ENCODE peak calls at places on chromosomes 11 and 22, in eight cellular contexts. J is upper lobe of right lung, Z is GM20000, O is uterus, V is GM12865, D is lower lobe of right lung, F is type B pancreatic cell, Q is right lobe of liver. B is an unnamed sample.

GRCh38 chr11:3380706-3381570 is 2.0 kb upstream of the ZNF195 start:
- DNase-seq in J (no peak), Z (no peak), O (no peak), V (no peak), D (no peak), F (no peak), Q (no peak), B (no peak)

GRCh38 chr11:93541884-93542752 is 1.1 kb downstream of the SMCO4 start:
- DNase-seq in J (peak; percentile 78), Z (peak; percentile 79), O (peak; percentile 51), V (peak; percentile 70), D (peak; percentile 68), F (no peak), Q (peak; percentile 60), B (peak; percentile 74)

GRCh38 chr22:29114392-29114791 is 41.6 kb downstream of the KREMEN1 start:
- DNase-seq in J (no peak), Z (no peak), O (no peak), V (no peak), D (no peak), F (no peak), Q (no peak), B (no peak)

GRCh38 chr11:76770642-76771445 is 12.3 kb upstream of the TSKU start:
- DNase-seq in J (no peak), Z (no peak), O (peak; percentile 80), V (peak; percentile 12), D (no peak), F (no peak), Q (peak; percentile 75), B (no peak)

GRCh38 chr11:131724436-131724995 is 354.1 kb downstream of the NTM start:
- DNase-seq in J (no peak), Z (no peak), O (no peak), V (no peak), D (no peak), F (no peak), Q (no peak), B (no peak)

GRCh38 chr11:96161271-96162089 is 181.5 kb downstream of the MAML2 start:
- DNase-seq in J (no peak), Z (no peak), O (no peak), V (no peak), D (no peak), F (no peak), Q (no peak), B (no peak)

GRCh38 chr11:85945296-85945695 is 90.1 kb downstream of the CCDC83 start:
- DNase-seq in J (no peak), Z (no peak), O (no peak), V (no peak), D (no peak), F (no peak), Q (no peak), B (no peak)

GRCh38 chr11:67503119-67504022 is 1.8 kb downstream of the PITPNM1 start:
- DNase-seq in J (no peak), Z (no peak), O (no peak), V (no peak), D (no peak), F (peak; percentile 60), Q (no peak), B (no peak)

GRCh38 chr11:131748146-131749050 is 378.0 kb downstream of the NTM start:
- DNase-seq in J (peak; percentile 68), Z (peak; percentile 57), O (peak; percentile 19), V (peak; percentile 56), D (no peak), F (no peak), Q (peak; percentile 55), B (peak; percentile 66)

GRCh38 chr11:125371451-125371935 is 124.6 kb downstream of the FEZ1 start:
- DNase-seq in J (peak; percentile 54), Z (no peak), O (no peak), V (no peak), D (no peak), F (no peak), Q (no peak), B (no peak)

GRCh38 chr22:22931557-22932270 is 44.1 kb downstream of the IGLL5 start:
- DNase-seq in J (no peak), Z (no peak), O (no peak), V (peak; percentile 92), D (no peak), F (no peak), Q (no peak), B (peak; percentile 40)

GRCh38 chr22:46203590-46203980 is 46.5 kb downstream of the CDPF1 start:
- DNase-seq in J (no peak), Z (no peak), O (no peak), V (no peak), D (no peak), F (no peak), Q (no peak), B (no peak)

GRCh38 chr22:46584081-46584903 is 35.9 kb upstream of the GRAMD4 start:
- DNase-seq in J (peak; percentile 60), Z (no peak), O (no peak), V (no peak), D (peak; percentile 43), F (no peak), Q (peak; percentile 16), B (no peak)

GRCh38 chr11:60777572-60777971 is 7.6 kb upstream of the MS4A10 start:
- DNase-seq in J (peak; percentile 12), Z (no peak), O (peak; percentile 23), V (no peak), D (no peak), F (no peak), Q (peak; percentile 38), B (no peak)

GRCh38 chr11:68016904-68017817 is 7.0 kb downstream of the ALDH3B1 start:
- DNase-seq in J (no peak), Z (no peak), O (no peak), V (no peak), D (peak; percentile 56), F (no peak), Q (peak; percentile 24), B (no peak)

GRCh38 chr11:6443269-6444003 is 2.6 kb upstream of the HPX start:
- DNase-seq in J (peak; percentile 78), Z (peak; percentile 77), O (peak; percentile 54), V (peak; percentile 63), D (peak; percentile 62), F (no peak), Q (no peak), B (peak; percentile 73)

GRCh38 chr11:70739811-70740474 is 341.6 kb downstream of the CTTN start:
- DNase-seq in J (peak; percentile 54), Z (no peak), O (no peak), V (peak; percentile 5), D (peak; percentile 21), F (no peak), Q (no peak), B (no peak)
- TF ChIP-seq CTCF in J (no peak), Z (no peak), O (no peak), V (no peak), D (no peak), F (peak; percentile 48), Q (no peak), B (no peak)

GRCh38 chr11:119694334-119694733 is 34.7 kb downstream of the NECTIN1 start:
- DNase-seq in J (no peak), Z (peak; percentile 62), O (no peak), V (peak; percentile 34), D (no peak), F (no peak), Q (peak; percentile 80), B (peak; percentile 58)
- TF ChIP-seq CTCF in J (no peak), Z (peak; percentile 29), O (no peak), V (no peak), D (no peak), F (no peak), Q (peak; percentile 26), B (peak; percentile 20)

GRCh38 chr11:123381149-123381548 is 48.9 kb upstream of the GRAMD1B start:
- DNase-seq in J (no peak), Z (no peak), O (no peak), V (no peak), D (no peak), F (no peak), Q (no peak), B (no peak)

GRCh38 chr11:123384116-123384515 is 46.0 kb upstream of the GRAMD1B start:
- DNase-seq in J (no peak), Z (no peak), O (no peak), V (no peak), D (no peak), F (no peak), Q (no peak), B (no peak)

GRCh38 chr11:123386746-123387510 is 43.1 kb upstream of the GRAMD1B start:
- DNase-seq in J (no peak), Z (no peak), O (no peak), V (no peak), D (no peak), F (no peak), Q (no peak), B (no peak)

GRCh38 chr11:123381817-123382554 is 48.1 kb upstream of the GRAMD1B start:
- DNase-seq in J (no peak), Z (peak; percentile 49), O (no peak), V (peak; percentile 91), D (no peak), F (no peak), Q (no peak), B (no peak)

DNA sequence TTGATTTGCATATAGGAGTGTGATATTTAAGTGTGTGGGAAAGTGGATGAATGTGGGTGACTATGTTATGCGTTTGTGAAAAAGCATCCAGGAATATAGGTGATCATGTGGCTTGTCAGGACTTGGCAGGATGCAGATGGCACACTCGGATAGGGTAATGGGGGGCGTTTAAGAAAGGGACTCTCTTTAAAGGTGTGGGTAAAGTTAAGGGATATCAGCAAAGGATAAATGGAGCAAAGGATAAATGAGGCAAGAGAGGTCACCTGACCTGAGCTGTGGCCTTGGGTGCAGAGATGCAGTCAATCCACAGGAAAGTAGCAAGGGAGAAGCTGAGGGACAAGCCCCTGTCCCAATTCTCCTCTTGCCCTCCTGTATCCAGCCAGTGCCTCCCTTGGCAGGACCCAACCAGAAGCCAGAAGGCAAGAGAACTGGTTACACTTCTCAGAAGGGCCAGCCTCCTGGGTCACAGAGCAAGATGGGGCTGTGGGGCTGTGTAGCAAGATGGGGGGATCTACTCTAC is 47.5 kb upstream of the GRAMD1B start:
- DNase-seq in J (no peak), Z (no peak), O (no peak), V (peak; percentile 46), D (no peak), F (no peak), Q (no peak), B (no peak)
- TF ChIP-seq CTCF in J (no peak), Z (no peak), O (no peak), V (no peak), D (no peak), F (no peak), Q (no peak), B (no peak)

GRCh38 chr11:30481816-30482215 is 104.3 kb downstream of the MPPED2 start:
- DNase-seq in J (no peak), Z (no peak), O (no peak), V (no peak), D (no peak), F (no peak), Q (no peak), B (no peak)

GRCh38 chr11:30488304-30488998 is 97.7 kb downstream of the MPPED2 start:
- DNase-seq in J (no peak), Z (no peak), O (no peak), V (no peak), D (no peak), F (no peak), Q (no peak), B (no peak)

GRCh38 chr11:30481385-30481784 is 104.8 kb downstream of the MPPED2 start:
- DNase-seq in J (no peak), Z (no peak), O (no peak), V (no peak), D (no peak), F (no peak), Q (no peak), B (no peak)

GRCh38 chr11:30487200-30487898 is 98.8 kb downstream of the MPPED2 start:
- DNase-seq in J (no peak), Z (no peak), O (no peak), V (no peak), D (peak; percentile 45), F (no peak), Q (no peak), B (no peak)

GRCh38 chr11:30485222-30485621 is 100.9 kb downstream of the MPPED2 start:
- DNase-seq in J (no peak), Z (no peak), O (no peak), V (no peak), D (no peak), F (no peak), Q (no peak), B (no peak)
- TF ChIP-seq CTCF in J (no peak), Z (no peak), O (no peak), V (no peak), D (no peak), F (no peak), Q (no peak), B (no peak)